ENCODE peak calls at places on chromosomes 11 and 22, in four cellular contexts. V, F, R and X are unnamed samples.

GRCh38 chr11:78039919-78040671 is 17.0 kb upstream of the KCTD14 start:
- DNase-seq in F (no peak), V (no peak), R (peak), X (no peak)

GRCh38 chr11:9527481-9528140 is 45.9 kb upstream of the WEE1 start:
- DNase-seq in R (peak), F (no peak), V (peak), X (no peak)

GRCh38 chr11:45665933-45666647 is 668 bp upstream of the CHST1 start:
- DNase-seq in V (no peak), F (no peak), R (peak), X (no peak)

GRCh38 chr11:12276356-12276755 is 101.0 kb upstream of the PARVA start:
- DNase-seq in R (peak), V (no peak), F (no peak), X (peak)

GRCh38 chr22:39177456-39177775 is 24.9 kb upstream of the CBX7 start:
- DNase-seq in V (no peak), R (no peak), F (no peak), X (no peak)

GRCh38 chr11:9660886-9661285 is 3.0 kb upstream of the SWAP70 start:
- DNase-seq in F (no peak), R (no peak), V (no peak), X (no peak)

GRCh38 chr11:1349074-1349931 is 39.9 kb upstream of the TOLLIP start:
- DNase-seq in R (peak), V (no peak), F (no peak), X (peak)

GRCh38 chr11:65354265-65355012 is at the start of gene TIGD3:
- DNase-seq in V (peak), F (peak), R (peak), X (peak)

GRCh38 chr22:30408388-30409101 is 11.7 kb downstream of the SEC14L2 start:
- DNase-seq in R (no peak), F (no peak), V (no peak), X (no peak)

GRCh38 chr11:94519478-94520084 is 7.3 kb downstream of the C11orf97 start:
- DNase-seq in V (peak), R (no peak), F (no peak), X (no peak)

GRCh38 chr11:119363874-119364590 is 17.5 kb downstream of the USP2 start:
- DNase-seq in R (peak), V (no peak), F (no peak), X (peak)

GRCh38 chr11:28833670-28834069 is 725.5 kb downstream of the METTL15 start:
- DNase-seq in V (no peak), F (no peak), R (no peak), X (no peak)

GRCh38 chr11:117606211-117606610 is 190.8 kb downstream of the DSCAML1 start:
- DNase-seq in V (no peak), F (no peak), R (no peak), X (no peak)

GRCh38 chr22:17118342-17118741 is 2.8 kb downstream of the TMEM121B start:
- DNase-seq in F (no peak), R (no peak), V (no peak), X (no peak)

GRCh38 chr11:102313225-102313940 is 3.9 kb upstream of the BIRC3 start:
- DNase-seq in F (no peak), R (no peak), V (no peak), X (no peak)

GRCh38 chr11:2825886-2826678 is 59.5 kb downstream of the CDKN1C start:
- DNase-seq in V (no peak), F (no peak), R (peak), X (peak)

GRCh38 chr22:37634505-37635002 is 4.9 kb upstream of the SH3BP1 start:
- DNase-seq in R (no peak), V (no peak), F (no peak), X (no peak)

GRCh38 chr11:330694-331314 is 10.1 kb upstream of the IFITM3 start:
- DNase-seq in R (peak), F (no peak), V (no peak), X (no peak)

GRCh38 chr11:20609727-20610707 is 10.6 kb downstream of the SLC6A5 start:
- DNase-seq in V (peak), F (peak), R (peak), X (no peak)

GRCh38 chr11:1202776-1203504 is 19.9 kb upstream of the MUC5B start:
- DNase-seq in V (peak), R (peak), F (peak), X (peak)

GRCh38 chr22:23565288-23565941 is 14.7 kb downstream of the IGLL1 start:
- DNase-seq in R (peak), F (no peak), V (peak), X (no peak)

GRCh38 chr22:23598805-23599518 is 18.9 kb upstream of the IGLL1 start:
- DNase-seq in F (no peak), V (no peak), R (no peak), X (no peak)

GRCh38 chr22:49009359-49010063 is 818.2 kb downstream of the BRD1 start:
- DNase-seq in R (no peak), V (no peak), F (no peak), X (no peak)

GRCh38 chr22:32905400-32905799 is 103.9 kb downstream of the TIMP3 start:
- DNase-seq in F (no peak), R (peak), V (no peak), X (no peak)

GRCh38 chr22:49032821-49033220 is 794.9 kb downstream of the BRD1 start:
- DNase-seq in R (no peak), V (no peak), F (no peak), X (no peak)

GRCh38 chr11:64643927-64644326 is 52.9 kb downstream of the SLC22A12 start:
- DNase-seq in R (no peak), V (no peak), F (no peak), X (no peak)

GRCh38 chr11:1559103-1559951 is 12.7 kb downstream of the DUSP8 start:
- DNase-seq in F (peak), R (peak), V (no peak), X (peak)

GRCh38 chr11:78050964-78051831 is 12.5 kb upstream of the THRSP start:
- DNase-seq in F (no peak), V (no peak), R (no peak), X (no peak)

GRCh38 chr22:45083659-45084305 is 74.0 kb upstream of the PHF21B start:
- DNase-seq in F (peak), V (no peak), R (no peak), X (no peak)

GRCh38 chr11:9607511-9607899 is 34.0 kb downstream of the WEE1 start:
- DNase-seq in R (no peak), V (no peak), F (no peak), X (peak)

GRCh38 chr11:94884322-94884721 is 89.0 kb downstream of the CWC15 start:
- DNase-seq in R (no peak), V (no peak), F (no peak), X (no peak)

GRCh38 chr11:86990520-86990919 is 35.3 kb upstream of the FZD4 start:
- DNase-seq in R (no peak), V (peak), F (no peak), X (no peak)

GRCh38 chr11:130947889-130948288 is 31.6 kb upstream of the SNX19 start:
- DNase-seq in V (no peak), R (no peak), F (no peak), X (no peak)

GRCh38 chr22:25402501-25403283 is 161.8 kb upstream of the GRK3 start:
- DNase-seq in F (no peak), V (no peak), R (peak), X (no peak)

GRCh38 chr22:25404556-25404922 is 159.9 kb upstream of the GRK3 start:
- DNase-seq in F (no peak), R (peak), V (no peak), X (no peak)

GRCh38 chr22:25404923-25405853 is 159.3 kb upstream of the GRK3 start:
- DNase-seq in V (no peak), F (no peak), R (peak), X (peak)

GRCh38 chr22:25403284-25403606 is 161.2 kb upstream of the GRK3 start:
- DNase-seq in F (no peak), V (no peak), R (no peak), X (no peak)

GRCh38 chr22:25403752-25404471 is 160.6 kb upstream of the GRK3 start:
- DNase-seq in R (peak), F (no peak), V (no peak), X (no peak)
- TF ChIP-seq POLR2AphosphoS5 in R (no peak), F (no peak), V (no peak), X (no peak)

DNA sequence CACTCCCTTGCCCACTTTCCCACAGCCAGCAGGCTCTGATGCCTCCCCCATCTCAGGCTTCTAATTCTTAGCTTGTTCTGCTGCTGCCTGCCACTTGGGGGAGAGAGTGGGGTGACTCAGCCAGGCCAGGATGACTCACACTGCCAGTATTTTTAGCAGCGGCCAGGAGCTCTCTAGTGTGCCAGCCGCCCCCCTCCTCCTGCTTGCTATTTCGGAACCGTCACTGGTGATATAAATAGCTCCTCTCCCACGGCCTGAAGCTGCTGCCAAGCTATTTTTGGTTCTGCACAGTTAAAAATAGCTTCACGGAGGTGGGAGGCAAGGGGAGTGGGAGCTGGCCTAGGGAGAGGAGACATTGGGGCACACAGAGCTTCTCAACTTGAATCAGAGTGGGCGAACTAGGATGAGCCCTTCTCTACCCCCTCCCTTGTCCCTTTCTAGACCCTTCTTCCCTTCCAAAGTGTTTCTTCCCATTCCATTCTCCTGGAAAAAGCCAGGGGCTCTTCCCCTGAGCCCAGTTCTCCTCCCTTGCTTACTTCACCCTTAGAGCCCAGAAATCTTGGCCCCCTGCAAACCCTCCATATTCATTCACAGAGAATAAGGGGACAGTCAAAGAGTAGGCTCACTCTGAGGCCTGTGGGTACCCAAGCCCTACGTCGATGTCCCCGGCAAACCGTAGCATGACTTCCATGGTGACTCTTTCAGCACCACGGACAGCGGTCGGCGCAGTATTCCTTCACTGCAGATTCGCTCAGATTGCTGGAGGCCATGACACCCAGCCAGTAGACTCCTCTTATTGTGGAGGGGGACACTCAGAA is 2.5 kb upstream of the NPAS4 start:
- DNase-seq in R (peak), F (peak), V (peak), X (no peak)
- TF ChIP-seq POLR2AphosphoS5 in R (peak), F (no peak), V (no peak), X (no peak)

DNA sequence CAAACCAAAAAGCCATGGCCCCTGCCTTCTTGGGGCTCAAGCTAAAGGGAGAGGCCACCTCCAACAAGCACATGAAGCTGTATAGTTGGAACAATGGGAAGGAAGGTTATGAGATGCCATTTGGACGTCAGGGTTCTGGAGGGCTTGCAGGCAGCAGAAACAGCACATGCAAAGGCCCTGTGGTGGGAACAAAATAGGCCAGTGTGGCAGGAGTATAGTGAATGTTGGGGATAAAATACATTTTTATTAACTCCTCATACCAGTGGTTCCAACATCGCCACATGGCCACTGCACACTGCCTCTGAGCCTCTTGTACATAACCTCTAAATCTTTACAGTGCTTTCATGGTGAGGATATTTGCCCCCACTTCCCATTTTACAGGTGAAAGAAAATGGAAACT is 32.2 kb upstream of the MN1 start:
- DNase-seq in R (peak), F (no peak), V (no peak), X (no peak)
- TF ChIP-seq POLR2AphosphoS5 in R (no peak), F (no peak), V (no peak), X (no peak)

GRCh38 chr11:73661035-73661628 is 14.8 kb downstream of the PLEKHB1 start:
- DNase-seq in F (peak), V (peak), R (peak), X (peak)
- TF ChIP-seq POLR2AphosphoS5 in F (no peak), V (no peak), R (no peak), X (no peak)